ENCODE peak calls at places on chromosome 4, in seven cellular contexts. One of them, this sample, is unnamed.

GRCh38 chr4:75844151-75844662 is 58.0 kb downstream of the PPEF2 start:
- DNase-seq in DMS79 treated with DMSO at 0.1 percent for 48 hours: no peak
- DNase-seq in RPMI8226: no peak
- DNase-seq in RPMI7951: peak
- DNase-seq in GM19239: no peak
- DNase-seq in GM12865: no peak
- DNase-seq in LoVo: no peak
- DNase-seq in this sample: no peak

GRCh38 chr4:16289872-16290554 is 63.7 kb upstream of the TAPT1 start:
- DNase-seq in DMS79 treated with DMSO at 0.1 percent for 48 hours: peak
- DNase-seq in RPMI8226: peak
- DNase-seq in RPMI7951: peak
- DNase-seq in GM19239: no peak
- DNase-seq in GM12865: peak
- DNase-seq in LoVo: peak
- DNase-seq in this sample: no peak

GRCh38 chr4:30716671-30717207 is 3.4 kb upstream of the PCDH7 start:
- DNase-seq in DMS79 treated with DMSO at 0.1 percent for 48 hours: no peak
- DNase-seq in RPMI8226: peak
- DNase-seq in RPMI7951: peak
- DNase-seq in GM19239: no peak
- DNase-seq in GM12865: peak
- DNase-seq in LoVo: no peak
- DNase-seq in this sample: no peak

GRCh38 chr4:15117270-15117946 is 115.1 kb downstream of the CPEB2 start:
- DNase-seq in DMS79 treated with DMSO at 0.1 percent for 48 hours: no peak
- DNase-seq in RPMI8226: no peak
- DNase-seq in RPMI7951: no peak
- DNase-seq in GM19239: no peak
- DNase-seq in GM12865: no peak
- DNase-seq in LoVo: no peak
- DNase-seq in this sample: no peak

GRCh38 chr4:147160908-147161513 is 215.3 kb upstream of the TTC29 start:
- DNase-seq in DMS79 treated with DMSO at 0.1 percent for 48 hours: no peak
- DNase-seq in RPMI8226: peak
- DNase-seq in RPMI7951: peak
- DNase-seq in GM19239: peak
- DNase-seq in GM12865: peak
- DNase-seq in LoVo: peak
- DNase-seq in this sample: no peak

GRCh38 chr4:142719854-142720541 is 126.1 kb downstream of the INPP4B start:
- DNase-seq in DMS79 treated with DMSO at 0.1 percent for 48 hours: no peak
- DNase-seq in RPMI8226: peak
- DNase-seq in RPMI7951: peak
- DNase-seq in GM19239: no peak
- DNase-seq in GM12865: peak
- DNase-seq in LoVo: peak
- DNase-seq in this sample: no peak

GRCh38 chr4:186684889-186685309 is 38.8 kb downstream of the FAT1 start:
- DNase-seq in DMS79 treated with DMSO at 0.1 percent for 48 hours: no peak
- DNase-seq in RPMI8226: no peak
- DNase-seq in RPMI7951: no peak
- DNase-seq in GM19239: no peak
- DNase-seq in GM12865: no peak
- DNase-seq in LoVo: no peak
- DNase-seq in this sample: no peak

GRCh38 chr4:40193018-40193571 is 3.7 kb upstream of the RHOH start:
- DNase-seq in DMS79 treated with DMSO at 0.1 percent for 48 hours: no peak
- DNase-seq in RPMI8226: peak
- DNase-seq in RPMI7951: no peak
- DNase-seq in GM19239: no peak
- DNase-seq in GM12865: peak
- DNase-seq in LoVo: no peak
- DNase-seq in this sample: no peak